ENCODE peak calls at places on chromosomes 13 and 19, in six cellular contexts. O, H, D, Y, N and K are unnamed samples.

GRCh38 chr13:66537417-66537816 is 692.7 kb downstream of the PCDH9 start:
- DNase-seq in H (no peak), N (no peak), D (no peak), O (no peak), Y (no peak), K (no peak)

GRCh38 chr19:45975296-45975695 is 1.6 kb upstream of the NOVA2 start:
- DNase-seq in D (no peak), O (no peak), H (no peak), N (no peak), Y (no peak), K (no peak)

GRCh38 chr13:31051999-31052398 is 109.7 kb downstream of the HSPH1 start:
- DNase-seq in H (no peak), D (no peak), O (no peak), N (no peak), Y (no peak), K (no peak)

GRCh38 chr19:47861630-47862029 is 2.6 kb downstream of the TPRX2 start:
- DNase-seq in H (no peak), N (no peak), O (no peak), D (no peak), Y (no peak), K (no peak)

GRCh38 chr13:114145256-114145655 is 12.8 kb upstream of the RASA3 start:
- DNase-seq in H (no peak), O (no peak), Y (peak; percentile 6), D (no peak), N (peak; percentile 6), K (no peak)

GRCh38 chr19:48970923-48971395 is 5.8 kb downstream of the FTL start:
- DNase-seq in D (peak; percentile 57), O (peak; percentile 78), Y (peak; percentile 86), H (peak; percentile 85), N (no peak), K (peak; percentile 67)

GRCh38 chr19:50204811-50205675 is 1.6 kb downstream of the MYH14 start:
- DNase-seq in H (peak; percentile 94), D (peak; percentile 70), O (peak; percentile 84), N (peak; percentile 84), Y (peak; percentile 95), K (peak; percentile 83)

GRCh38 chr19:54248016-54248601 is 5.5 kb upstream of the LILRA6 start:
- DNase-seq in N (no peak), H (no peak), D (no peak), O (no peak), Y (peak; percentile 36), K (no peak)

GRCh38 chr13:73803997-73804396 is 330.2 kb downstream of the KLF12 start:
- DNase-seq in H (no peak), O (no peak), N (no peak), Y (no peak), D (no peak), K (no peak)

GRCh38 chr19:13301627-13302334 is 151.6 kb downstream of the IER2 start:
- DNase-seq in H (no peak), Y (no peak), D (no peak), O (no peak), N (no peak), K (no peak)

GRCh38 chr13:34608326-34608725 is 333.7 kb upstream of the NBEA start:
- DNase-seq in D (no peak), H (no peak), Y (no peak), N (no peak), O (no peak), K (no peak)

GRCh38 chr13:83618966-83619365 is 263.3 kb downstream of the SLITRK1 start:
- DNase-seq in Y (no peak), N (no peak), O (no peak), D (no peak), H (no peak), K (no peak)

GRCh38 chr19:47573076-47574026 is at the start of gene ZNF541:
- DNase-seq in N (peak; percentile 62), Y (peak; percentile 61), O (peak; percentile 70), H (peak; percentile 61), D (no peak), K (peak; percentile 9)

GRCh38 chr13:37491661-37492060 is 106.9 kb downstream of the POSTN start:
- DNase-seq in Y (no peak), O (no peak), N (no peak), D (no peak), H (no peak), K (no peak)

GRCh38 chr19:48887861-48888612 is 10.5 kb downstream of the TULP2 start:
- DNase-seq in N (no peak), Y (no peak), O (no peak), D (no peak), H (no peak), K (no peak)

GRCh38 chr19:48635263-48635965 is 1.8 kb downstream of the DBP start:
- DNase-seq in Y (peak; percentile 82), H (peak; percentile 75), O (peak; percentile 89), N (peak; percentile 83), D (no peak), K (peak; percentile 73)

GRCh38 chr13:52845334-52845761 is 3.1 kb downstream of the PCDH8 start:
- DNase-seq in D (no peak), Y (no peak), N (no peak), H (no peak), O (no peak), K (no peak)

GRCh38 chr19:46660601-46661019 is 372 bp downstream of the DACT3 start:
- DNase-seq in Y (no peak), D (no peak), H (no peak), O (peak; percentile 56), N (no peak), K (no peak)

GRCh38 chr19:6825076-6825774 is 52.7 kb downstream of the VAV1 start:
- DNase-seq in D (no peak), Y (no peak), O (no peak), N (peak; percentile 25), H (no peak), K (no peak)

GRCh38 chr19:48726573-48726972 is 7.0 kb upstream of the MAMSTR start:
- DNase-seq in Y (no peak), N (no peak), O (no peak), D (no peak), H (no peak), K (no peak)

GRCh38 chr19:17394891-17395415 is 957 bp upstream of the CCDC194 start:
- DNase-seq in D (no peak), Y (peak; percentile 57), N (no peak), O (peak; percentile 83), H (peak; percentile 58), K (no peak)

GRCh38 chr19:5947435-5947834 is 30.5 kb downstream of the RANBP3 start:
- DNase-seq in Y (peak; percentile 64), N (no peak), D (no peak), O (no peak), H (peak; percentile 37), K (no peak)

GRCh38 chr19:47275866-47276461 is 1.3 kb downstream of the INAFM1 start:
- DNase-seq in H (no peak), Y (no peak), N (no peak), O (no peak), D (no peak), K (no peak)

GRCh38 chr13:109677206-109677605 is 109.2 kb downstream of the IRS2 start:
- DNase-seq in N (no peak), O (no peak), H (no peak), D (no peak), Y (no peak), K (no peak)

GRCh38 chr19:53945441-53945840 is 17.3 kb upstream of the CACNG8 start:
- DNase-seq in O (peak; percentile 35), D (no peak), H (no peak), N (no peak), Y (no peak), K (no peak)

GRCh38 chr13:69291292-69291906 is 816.2 kb upstream of the ATXN8OS start:
- DNase-seq in N (no peak), H (no peak), Y (no peak), O (no peak), D (no peak), K (no peak)

GRCh38 chr13:98688373-98688772 is 64.1 kb downstream of the SLC15A1 start:
- DNase-seq in O (no peak), N (no peak), Y (no peak), H (no peak), D (no peak), K (no peak)

GRCh38 chr13:40368123-40368891 is 298.1 kb downstream of the FOXO1 start:
- DNase-seq in N (no peak), Y (no peak), H (no peak), D (no peak), O (no peak), K (no peak)

GRCh38 chr19:2334986-2335846 is 6.7 kb downstream of the SPPL2B start:
- DNase-seq in H (no peak), O (peak; percentile 73), D (no peak), Y (no peak), N (no peak), K (no peak)

GRCh38 chr13:48571121-48571901 is 38.4 kb upstream of the RCBTB2 start:
- DNase-seq in Y (no peak), D (no peak), N (no peak), H (no peak), O (no peak), K (no peak)

GRCh38 chr19:6963937-6964336 is 57.3 kb downstream of the MBD3L2B start:
- DNase-seq in Y (no peak), O (peak; percentile 25), N (no peak), H (no peak), D (no peak), K (no peak)

GRCh38 chr13:20461860-20462532 is 63.7 kb downstream of the CRYL1 start:
- DNase-seq in H (no peak), Y (no peak), O (no peak), N (no peak), D (no peak), K (no peak)

DNA sequence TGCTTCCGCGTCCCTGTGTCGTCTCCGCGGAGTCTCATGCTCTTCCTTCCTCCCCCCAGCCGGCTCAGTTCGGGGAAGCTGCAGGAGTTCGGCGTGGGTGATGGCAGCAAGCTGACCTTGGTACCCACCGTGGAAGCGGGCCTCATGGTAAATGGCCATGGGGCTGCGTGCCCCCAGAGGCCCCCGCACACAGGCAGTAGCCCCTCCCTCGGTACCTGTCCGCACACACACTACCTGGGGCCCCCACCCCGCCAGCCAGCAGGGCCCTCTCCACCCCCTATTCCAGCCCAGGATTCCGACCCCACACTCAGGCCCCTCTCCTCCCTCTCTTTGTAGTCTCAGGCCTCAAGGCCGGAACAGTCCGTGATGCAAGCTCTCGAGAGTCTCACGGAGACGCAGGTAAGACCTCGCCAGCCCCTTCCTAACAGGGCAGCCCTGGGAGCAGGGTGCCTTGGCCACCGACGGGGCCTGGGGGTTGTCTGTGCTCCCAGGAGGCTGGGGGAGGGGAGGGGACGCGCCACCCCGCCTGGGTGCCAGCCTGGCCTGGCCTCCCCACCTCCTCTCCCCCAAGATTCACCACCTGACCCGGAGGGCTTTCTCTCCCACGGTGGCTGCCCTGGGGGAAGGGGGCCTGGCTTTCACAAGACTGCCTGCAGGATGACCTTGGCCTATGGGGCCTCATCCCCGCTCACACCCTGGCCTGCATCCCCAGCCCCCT is 3.3 kb downstream of the MIDN start:
- DNase-seq in N (no peak), H (no peak), D (peak; percentile 90), Y (peak; percentile 52), O (no peak), K (peak; percentile 42)
- TF ChIP-seq POLR2AphosphoS5 in N (no peak), H (peak; percentile 21), D (peak; percentile 36), Y (peak; percentile 46), O (no peak), K (peak; percentile 32)

GRCh38 chr19:4367336-4367723 is 24.0 kb downstream of the MPND start:
- DNase-seq in H (no peak), N (no peak), Y (no peak), O (no peak), D (no peak), K (no peak)
- TF ChIP-seq POLR2A in H (no peak), N (no peak), Y (no peak), O (no peak), D (no peak), K (no peak)

GRCh38 chr19:44112802-44113137 is 429 bp upstream of the ZNF225 start:
- DNase-seq in O (no peak), H (no peak), N (no peak), D (no peak), Y (no peak), K (no peak)
- TF ChIP-seq CTCF in O (no peak), H (no peak), N (peak; percentile 17), D (no peak), Y (peak; percentile 33), K (no peak)

GRCh38 chr13:113092776-113093579 is 12.6 kb upstream of the F7 start:
- DNase-seq in Y (no peak), N (no peak), D (no peak), H (no peak), O (no peak), K (no peak)
- TF ChIP-seq POLR2AphosphoS5 in Y (no peak), N (no peak), D (no peak), H (no peak), O (no peak), K (no peak)